ENCODE peak calls at places on chromosomes 16 and 17, in nine cellular contexts. Q is mucosa of gallbladder; I is NAMALWA; C is CD8-positive, alpha-beta T cell; S is memory B cell; E is left cardiac atrium; W is activated T-cell treated with anti-CD3 and anti-CD28 coated beads, Interleukin-2, amount 50 U/mL, for 72 hours; Y is cardiac muscle cell; M is hippocampal formation. R is an unnamed sample.

GRCh38 chr17:56597495-56597990 is 4.0 kb downstream of the NOG start:
- DNase-seq in I (no peak), W (no peak), C (peak), M (no peak), E (peak), S (no peak), Q (no peak), Y (no peak), R (no peak)

GRCh38 chr16:84654998-84655397 is 6.7 kb downstream of the KLHL36 start:
- DNase-seq in E (no peak), C (no peak), Q (no peak), I (no peak), W (no peak), M (no peak), S (no peak), Y (no peak), R (no peak)

GRCh38 chr17:15121426-15121825 is 143.7 kb downstream of the PMP22 start:
- DNase-seq in I (no peak), Q (no peak), Y (no peak), S (no peak), W (no peak), M (no peak), E (no peak), C (no peak), R (no peak)

GRCh38 chr16:72999541-73000019 is 48.3 kb downstream of the ZFHX3 start:
- DNase-seq in Y (no peak), W (no peak), I (no peak), S (no peak), C (no peak), E (no peak), M (no peak), Q (no peak), R (no peak)

GRCh38 chr17:52170963-52171572 is 12.6 kb upstream of the CA10 start:
- DNase-seq in M (no peak), C (no peak), S (no peak), I (peak), Y (peak), E (no peak), W (no peak), Q (no peak), R (no peak)

GRCh38 chr17:78723001-78723796 is 58.9 kb downstream of the CYTH1 start:
- DNase-seq in S (no peak), W (no peak), Y (peak), C (no peak), I (no peak), Q (no peak), E (peak), M (peak), R (no peak)

GRCh38 chr17:44840274-44840673 is 7.4 kb upstream of the HIGD1B start:
- DNase-seq in C (no peak), M (no peak), S (no peak), Y (no peak), E (no peak), W (no peak), Q (no peak), I (no peak), R (no peak)

GRCh38 chr16:10548404-10548803 is 32.0 kb downstream of the EMP2 start:
- DNase-seq in C (no peak), M (no peak), Q (no peak), E (no peak), W (no peak), Y (no peak), S (no peak), I (no peak), R (no peak)

GRCh38 chr16:48559462-48560211 is 50.3 kb downstream of the N4BP1 start:
- DNase-seq in E (no peak), Y (no peak), Q (no peak), S (no peak), M (no peak), W (no peak), C (no peak), I (peak), R (no peak)

GRCh38 chr16:89466920-89467319 is 23.4 kb downstream of the ANKRD11 start:
- DNase-seq in M (no peak), Q (no peak), C (no peak), E (no peak), W (no peak), I (no peak), S (no peak), Y (no peak), R (no peak)

GRCh38 chr16:12459401-12459791 is 344.3 kb downstream of the CPPED1 start:
- DNase-seq in Y (no peak), I (no peak), C (no peak), Q (peak), S (no peak), W (no peak), M (peak), E (peak), R (peak)

GRCh38 chr17:80474933-80475915 is 1.2 kb downstream of the NPTX1 start:
- DNase-seq in I (no peak), W (peak), E (no peak), S (peak), M (no peak), Y (no peak), Q (no peak), C (no peak), R (no peak)

GRCh38 chr16:46774743-46775177 is 26.6 kb upstream of the MYLK3 start:
- DNase-seq in W (no peak), I (peak), M (no peak), Y (no peak), S (no peak), E (no peak), Q (no peak), C (no peak), R (no peak)

GRCh38 chr17:76992911-76993310 is 124.7 kb downstream of the MGAT5B start:
- DNase-seq in I (no peak), W (no peak), Q (no peak), Y (no peak), S (no peak), M (no peak), E (no peak), C (no peak), R (no peak)

GRCh38 chr16:23836404-23837291 is 865 bp downstream of the PRKCB start:
- DNase-seq in M (no peak), W (peak), I (peak), C (peak), E (peak), Q (no peak), Y (no peak), S (peak), R (peak)

GRCh38 chr17:68753985-68754769 is 153.0 kb upstream of the FAM20A start:
- DNase-seq in M (no peak), Q (no peak), Y (no peak), S (no peak), C (no peak), I (no peak), W (no peak), E (no peak), R (no peak)

GRCh38 chr17:61413654-61414133 is 14.1 kb downstream of the TBX2 start:
- DNase-seq in C (no peak), M (no peak), Q (no peak), W (no peak), Y (no peak), I (no peak), S (no peak), E (no peak), R (no peak)

GRCh38 chr16:88922114-88922825 is 54.7 kb downstream of the CBFA2T3 start:
- DNase-seq in W (no peak), M (no peak), Y (peak), I (no peak), S (no peak), C (no peak), Q (peak), E (peak), R (peak)

GRCh38 chr17:6494239-6494941 is 50.1 kb downstream of the PIMREG start:
- DNase-seq in W (no peak), C (no peak), M (no peak), E (no peak), I (no peak), Q (no peak), Y (no peak), S (no peak), R (peak)

GRCh38 chr17:66855204-66855603 is 20.3 kb downstream of the CACNG5 start:
- DNase-seq in Y (peak), Q (no peak), I (peak), S (no peak), E (no peak), W (peak), C (no peak), M (no peak), R (peak)

GRCh38 chr16:17937003-17937402 is 399.5 kb downstream of the NPIPA8 start:
- DNase-seq in E (no peak), M (no peak), C (no peak), W (no peak), I (no peak), Q (peak), S (no peak), Y (no peak), R (no peak)

R was measured in colonic mucosa.